ENCODE peak calls at places on chromosome 22, in eight cellular contexts. J is ovary; F is CD8-positive, alpha-beta T cell; I is AG04450; X is pancreas; T is CD4-positive, alpha-beta memory T cell; D is dorsolateral prefrontal cortex; V is suprapubic skin. U is an unnamed sample. For H3K27me3, the result is how much of the 10 kb centered on the place peaks cover.

GRCh38 chr22:36194971-36195370 is 6.6 kb downstream of the APOL4 start:
- DNase-seq in J (peak), F (peak), I (peak), X (no peak), T (peak), D (peak), V (no peak), U (peak)

GRCh38 chr22:25071720-25072119 is 119.2 kb downstream of the KIAA1671 start:
- DNase-seq in J (no peak), F (no peak), I (no peak), X (no peak), T (no peak), D (no peak), V (no peak), U (no peak)

GRCh38 chr22:35961480-35961902 is 67.1 kb downstream of the RBFOX2 start:
- DNase-seq in J (peak), F (no peak), I (peak), X (peak), T (no peak), D (peak), V (peak), U (peak)

GRCh38 chr22:48152154-48152775 is 1389.8 kb downstream of the TBC1D22A start:
- DNase-seq in J (no peak), F (no peak), I (no peak), X (no peak), T (no peak), D (no peak), V (no peak), U (no peak)

GRCh38 chr22:37300551-37301017 is 18.3 kb downstream of the CYTH4 start:
- DNase-seq in J (no peak), F (peak), I (no peak), X (no peak), T (peak), D (no peak), V (no peak), U (no peak)

GRCh38 chr22:24695958-24696511 is 78.5 kb downstream of the PIWIL3 start:
- DNase-seq in J (no peak), F (no peak), I (peak), X (no peak), T (no peak), D (no peak), V (no peak), U (no peak)

GRCh38 chr22:38649841-38650522 is 6.2 kb downstream of the FAM227A start:
- DNase-seq in J (no peak), F (no peak), I (no peak), X (no peak), T (no peak), D (no peak), V (no peak), U (no peak)

GRCh38 chr22:47376322-47376700 is 613.9 kb downstream of the TBC1D22A start:
- DNase-seq in J (no peak), F (no peak), I (no peak), X (no peak), T (no peak), D (peak), V (peak), U (no peak)

GRCh38 chr22:47629791-47630655 is 867.6 kb downstream of the TBC1D22A start:
- DNase-seq in J (no peak), F (peak), I (no peak), X (no peak), T (no peak), D (no peak), V (no peak), U (no peak)

GRCh38 chr22:42553475-42554361 is at the start of gene SERHL2:
- DNase-seq in J (peak), F (peak), I (peak), X (peak), T (peak), D (peak), V (peak), U (peak)

GRCh38 chr22:37634505-37635002 is 4.9 kb upstream of the SH3BP1 start:
- DNase-seq in J (no peak), F (no peak), I (no peak), X (no peak), T (no peak), D (no peak), V (peak), U (no peak)

GRCh38 chr22:41831383-41831782 is 1.5 kb upstream of the SREBF2 start:
- DNase-seq in J (no peak), F (no peak), I (no peak), X (no peak), T (no peak), D (no peak), V (no peak), U (no peak)

GRCh38 chr22:47160141-47160541 is 397.7 kb downstream of the TBC1D22A start:
- DNase-seq in J (no peak), F (no peak), I (no peak), X (no peak), T (no peak), D (no peak), V (peak), U (no peak)

GRCh38 chr22:25818541-25818940 is 76.6 kb downstream of the MYO18B start:
- DNase-seq in J (no peak), F (no peak), I (no peak), X (no peak), T (no peak), D (no peak), V (no peak), U (no peak)

GRCh38 chr22:24433868-24434471 is 6.6 kb downstream of the ADORA2A start:
- DNase-seq in J (no peak), F (no peak), I (no peak), X (no peak), T (no peak), D (no peak), V (peak), U (no peak)

GRCh38 chr22:41974691-41975290 is 5.5 kb downstream of the SEPTIN3 start:
- DNase-seq in J (no peak), F (no peak), I (no peak), X (no peak), T (no peak), D (no peak), V (no peak), U (no peak)

GRCh38 chr22:41360126-41360525 is 21.6 kb upstream of the TEF start:
- DNase-seq in J (no peak), F (no peak), I (no peak), X (no peak), T (no peak), D (no peak), V (no peak), U (no peak)

GRCh38 chr22:41201146-41201545 is 4.0 kb upstream of the L3MBTL2 start:
- DNase-seq in J (no peak), F (no peak), I (no peak), X (no peak), T (no peak), D (no peak), V (no peak), U (no peak)

GRCh38 chr22:47651216-47651987 is 889.0 kb downstream of the TBC1D22A start:
- DNase-seq in J (no peak), F (no peak), I (no peak), X (no peak), T (no peak), D (no peak), V (no peak), U (no peak)

GRCh38 chr22:46876357-46876934 is 114.0 kb downstream of the TBC1D22A start:
- DNase-seq in J (no peak), F (no peak), I (no peak), X (no peak), T (no peak), D (no peak), V (no peak), U (no peak)

GRCh38 chr22:38317237-38317994 is at the start of gene CSNK1E:
- DNase-seq in J (peak), F (peak), I (no peak), X (peak), T (peak), D (peak), V (peak), U (peak)

GRCh38 chr22:36724836-36725235 is 21.3 kb upstream of the CACNG2 start:
- DNase-seq in J (no peak), F (no peak), I (no peak), X (no peak), T (no peak), D (no peak), V (no peak), U (no peak)

GRCh38 chr22:41832553-41833368 is at the start of gene SREBF2:
- DNase-seq in J (peak), F (peak), I (peak), X (peak), T (peak), D (peak), V (peak), U (peak)

GRCh38 chr22:46783721-46784120 is 21.3 kb downstream of the TBC1D22A start:
- DNase-seq in J (no peak), F (no peak), I (no peak), X (no peak), T (no peak), D (no peak), V (no peak), U (no peak)

GRCh38 chr22:38056969-38057841 is at the start of gene PICK1:
- DNase-seq in J (peak), F (peak), I (peak), X (peak), T (peak), D (peak), V (peak), U (peak)

GRCh38 chr22:24434472-24435322 is 7.3 kb downstream of the ADORA2A start:
- DNase-seq in J (no peak), F (peak), I (no peak), X (no peak), T (peak), D (no peak), V (peak), U (peak)

GRCh38 chr22:17930455-17931313 is 93.7 kb downstream of the MICAL3 start:
- DNase-seq in J (no peak), F (no peak), I (no peak), X (no peak), T (no peak), D (peak), V (no peak), U (no peak)

GRCh38 chr22:37411655-37412054 is 15.6 kb downstream of the ELFN2 start:
- DNase-seq in J (no peak), F (no peak), I (no peak), X (no peak), T (no peak), D (no peak), V (no peak), U (no peak)

GRCh38 chr22:49101873-49102272 is 725.8 kb downstream of the BRD1 start:
- DNase-seq in J (no peak), F (no peak), I (no peak), X (no peak), T (no peak), D (no peak), V (no peak), U (no peak)

GRCh38 chr22:41009222-41009948 is 58.2 kb downstream of the RBX1 start:
- DNase-seq in J (no peak), F (no peak), I (peak), X (no peak), T (no peak), D (no peak), V (no peak), U (no peak)

GRCh38 chr22:25551396-25551795 is 13.1 kb upstream of the GRK3 start:
- DNase-seq in J (no peak), F (no peak), I (no peak), X (no peak), T (no peak), D (no peak), V (no peak), U (no peak)

DNA sequence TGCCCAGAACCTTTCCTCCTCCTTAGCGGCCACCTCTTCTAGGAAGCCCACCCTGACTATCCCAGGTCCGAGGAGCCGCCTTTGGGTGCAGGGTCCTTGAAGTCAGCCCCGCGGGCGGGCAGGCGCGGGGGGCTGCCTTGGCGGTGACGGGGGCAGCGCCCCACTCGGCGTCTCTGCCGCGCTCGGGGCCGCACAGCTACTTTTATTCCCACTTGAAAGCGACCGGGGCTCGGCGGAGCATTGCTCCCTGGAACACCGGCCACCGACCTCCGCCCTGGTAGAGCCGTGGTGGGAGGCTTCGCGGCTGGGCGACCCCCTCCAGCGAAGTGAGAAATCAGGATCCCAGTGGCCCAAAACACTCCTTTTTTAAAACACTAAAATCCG is 823 bp upstream of the MAPK11 start:
- DNase-seq in J (no peak), F (no peak), I (no peak), X (no peak), T (no peak), D (no peak), V (no peak), U (no peak)
- H3K27me3 ChIP-seq in J (under half), F (under half), I (under half), X (under half), T (under half), D (under half), V (under half), U (under half)

DNA sequence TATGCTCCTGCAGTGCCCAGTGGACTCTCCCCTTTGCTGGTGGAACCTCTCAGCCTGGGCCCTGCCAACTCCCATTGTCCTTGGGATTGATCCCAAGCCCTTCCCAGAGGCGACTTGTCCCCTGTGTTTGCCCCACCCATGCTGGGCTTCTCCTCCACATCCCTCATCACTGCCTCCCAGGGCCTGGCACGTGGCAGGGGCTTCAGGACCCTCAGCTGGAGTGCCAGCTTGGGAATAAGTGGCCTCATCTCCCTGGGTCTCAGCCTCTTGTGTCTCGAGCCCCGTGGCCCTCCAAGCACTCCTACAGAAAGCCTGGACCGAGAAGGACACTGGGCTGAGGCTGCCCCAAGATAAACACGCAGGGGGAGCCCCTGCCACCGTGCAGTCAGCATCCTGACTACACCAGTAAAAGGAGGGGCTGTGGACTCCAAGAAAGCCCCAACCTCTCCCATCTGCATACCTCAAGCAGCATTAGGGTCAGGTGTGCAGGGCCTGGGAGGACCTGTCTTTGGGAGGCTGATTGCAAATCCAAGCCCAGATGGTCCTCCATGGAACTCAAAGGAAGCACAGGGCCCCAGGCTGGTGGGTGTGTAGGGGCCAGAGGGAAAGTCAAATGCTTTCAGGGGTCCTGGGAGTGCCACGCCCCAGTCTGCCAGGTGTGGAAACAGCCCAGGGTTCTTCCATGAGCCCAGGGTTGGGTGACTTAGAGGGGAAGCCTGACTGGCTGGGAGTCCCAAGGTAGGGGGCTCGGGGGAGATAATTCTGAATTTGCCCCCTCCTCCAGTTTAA is 9.5 kb upstream of the GNAZ start:
- DNase-seq in J (no peak), F (peak), I (no peak), X (no peak), T (no peak), D (peak), V (peak), U (no peak)
- H3K4me3 ChIP-seq in J (no peak), F (no peak), I (no peak), X (no peak), T (no peak), D (no peak), V (no peak), U (no peak)

GRCh38 chr22:27238935-27239510 is 562.5 kb downstream of the MN1 start:
- DNase-seq in J (peak), F (no peak), I (peak), X (peak), T (no peak), D (no peak), V (no peak), U (peak)
- H3K27ac ChIP-seq in J (peak), F (no peak), I (peak), X (peak), T (no peak), D (no peak), V (no peak), U (peak)

GRCh38 chr22:29477919-29478318 is 2.1 kb upstream of the NEFH start:
- DNase-seq in J (no peak), F (no peak), I (no peak), X (no peak), T (no peak), D (no peak), V (no peak), U (no peak)

GRCh38 chr22:29478326-29479276 is 1.4 kb upstream of the NEFH start:
- DNase-seq in J (no peak), F (no peak), I (no peak), X (no peak), T (peak), D (no peak), V (no peak), U (no peak)

GRCh38 chr22:29473001-29473400 is 7.0 kb upstream of the NEFH start:
- DNase-seq in J (no peak), F (no peak), I (no peak), X (no peak), T (no peak), D (no peak), V (no peak), U (no peak)

GRCh38 chr22:29475550-29475949 is 4.5 kb upstream of the NEFH start:
- DNase-seq in J (no peak), F (no peak), I (no peak), X (no peak), T (no peak), D (no peak), V (no peak), U (no peak)

GRCh38 chr22:29476116-29476515 is 3.9 kb upstream of the NEFH start:
- DNase-seq in J (no peak), F (no peak), I (no peak), X (no peak), T (no peak), D (no peak), V (no peak), U (no peak)
- H3K27me3 ChIP-seq in J (under half), F (under half), I (under half), X (under half), T (under half), D (under half), V (under half), U (half or more)

DNA sequence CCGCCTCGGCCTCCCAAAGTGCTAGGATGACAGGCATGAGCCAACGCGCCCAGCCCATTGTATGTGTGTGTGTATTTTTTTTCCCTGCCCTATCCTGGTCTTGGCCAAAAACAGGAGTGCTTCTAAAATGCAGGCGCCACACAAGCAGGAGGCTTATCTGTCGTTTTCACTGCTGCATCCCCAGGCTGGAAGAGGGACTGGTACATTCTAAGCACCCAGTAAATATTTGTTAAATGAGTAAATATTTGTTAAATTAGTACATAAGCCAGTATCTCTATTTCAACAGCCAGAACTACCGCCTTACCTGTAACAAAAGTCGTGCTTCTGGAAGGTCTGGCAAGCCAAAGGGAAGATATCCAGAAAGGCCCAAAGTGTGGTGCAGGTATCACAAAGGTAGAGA is 24.9 kb downstream of the ASCC2 start:
- DNase-seq in J (no peak), F (no peak), I (no peak), X (no peak), T (no peak), D (no peak), V (no peak), U (no peak)
- H3K4me3 ChIP-seq in J (no peak), F (no peak), I (no peak), X (no peak), T (no peak), D (no peak), V (no peak), U (no peak)

DNA sequence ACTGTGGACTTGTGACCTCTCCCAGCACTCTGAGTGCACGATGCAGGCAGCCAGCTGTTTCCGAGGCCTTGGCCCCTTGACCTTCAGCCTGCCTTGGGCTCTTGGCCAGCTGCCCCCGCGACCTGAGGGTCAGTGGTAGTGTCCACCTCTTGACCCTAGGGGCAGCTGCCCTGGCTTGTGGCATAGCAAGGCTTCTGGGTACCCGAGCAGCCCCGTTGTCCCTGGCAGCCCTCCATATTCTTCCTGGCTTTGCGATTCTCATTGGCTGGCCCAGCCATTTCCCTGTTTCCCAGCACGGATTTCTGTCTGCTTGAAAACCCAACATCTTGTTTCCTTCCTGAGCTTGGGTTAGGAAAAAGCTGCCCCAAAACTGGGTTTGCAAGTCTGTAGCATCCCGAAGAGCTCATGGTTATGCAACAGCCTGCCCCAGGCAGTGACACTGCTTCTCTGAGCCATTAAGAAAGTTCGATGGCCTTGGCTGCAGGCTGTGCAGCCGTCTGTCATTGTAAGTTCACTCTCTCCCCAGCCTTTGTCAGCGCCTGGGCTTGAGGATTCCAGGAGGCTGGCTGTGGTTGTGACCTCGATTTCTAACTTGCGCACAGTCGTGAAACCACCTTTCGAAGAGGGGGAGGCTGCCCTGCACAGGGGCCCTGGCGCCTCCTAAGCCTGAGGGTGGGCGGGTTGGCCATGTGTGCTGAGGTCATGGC is 48.8 kb downstream of the FBLN1 start:
- DNase-seq in J (peak), F (no peak), I (no peak), X (peak), T (no peak), D (no peak), V (no peak), U (no peak)
- H3K27ac ChIP-seq in J (peak), F (no peak), I (peak), X (no peak), T (no peak), D (no peak), V (peak), U (no peak)

DNA sequence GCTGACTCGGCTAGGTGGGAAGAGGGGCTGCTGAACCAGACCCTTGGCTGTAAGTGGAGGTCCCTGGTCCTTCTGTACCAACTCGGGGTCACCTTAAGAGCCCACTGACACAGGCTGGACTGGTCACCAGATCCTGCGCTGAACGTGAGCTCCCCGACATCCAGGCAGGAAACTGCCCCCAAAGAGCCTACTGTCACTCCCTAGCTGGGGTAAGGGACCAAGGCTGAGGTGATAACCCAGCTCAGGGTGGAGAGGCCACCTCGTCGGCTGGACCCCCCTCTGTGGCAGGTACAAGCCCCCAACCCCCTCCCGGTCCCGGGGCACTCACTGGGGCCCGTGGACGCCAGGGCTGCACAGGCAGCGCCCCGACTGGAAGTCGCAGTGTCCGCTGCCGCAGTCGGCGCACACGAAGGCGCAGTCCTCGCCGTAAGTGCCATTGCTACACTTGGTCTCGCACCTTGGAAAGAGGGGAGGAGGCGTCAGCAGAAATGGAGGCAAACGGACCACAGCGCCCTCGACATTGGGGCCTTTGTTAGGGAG is 7.5 kb downstream of the SCARF2 start:
- DNase-seq in J (no peak), F (peak), I (no peak), X (no peak), T (no peak), D (no peak), V (peak), U (no peak)
- H3K27me3 ChIP-seq in J (under half), F (under half), I (under half), X (under half), T (under half), D (under half), V (half or more), U (under half)